ENCODE peak calls at places on chromosomes 6 and 20, in four cellular contexts. One of them, this sample, is unnamed.

GRCh38 chr20:20010639-20011500 is 6.3 kb upstream of the NAA20 start:
- DNase-seq in CD8-positive, alpha-beta memory T cell: no peak
- DNase-seq in AG04450: peak; percentile 56
- DNase-seq in heart left ventricle: no peak
- DNase-seq in this sample: no peak

GRCh38 chr20:59411191-59411988 is 111.0 kb downstream of the EDN3 start:
- DNase-seq in CD8-positive, alpha-beta memory T cell: no peak
- DNase-seq in AG04450: no peak
- DNase-seq in heart left ventricle: no peak
- DNase-seq in this sample: no peak

GRCh38 chr6:113530769-113531168 is 326.4 kb upstream of the MARCKS start:
- DNase-seq in CD8-positive, alpha-beta memory T cell: no peak
- DNase-seq in AG04450: peak; percentile 57
- DNase-seq in heart left ventricle: no peak
- DNase-seq in this sample: no peak

GRCh38 chr6:98833101-98834059 is 994 bp upstream of the POU3F2 start:
- DNase-seq in CD8-positive, alpha-beta memory T cell: no peak
- DNase-seq in AG04450: no peak
- DNase-seq in heart left ventricle: no peak
- DNase-seq in this sample: no peak

GRCh38 chr6:117270121-117270959 is 5.0 kb downstream of the VGLL2 start:
- DNase-seq in CD8-positive, alpha-beta memory T cell: no peak
- DNase-seq in AG04450: no peak
- DNase-seq in heart left ventricle: no peak
- DNase-seq in this sample: no peak

GRCh38 chr6:36313628-36313895 is 23.1 kb downstream of the BNIP5 start:
- DNase-seq in CD8-positive, alpha-beta memory T cell: no peak
- DNase-seq in AG04450: no peak
- DNase-seq in heart left ventricle: no peak
- DNase-seq in this sample: peak; percentile 38

GRCh38 chr6:80174931-80175572 is 68.6 kb downstream of the BCKDHB start:
- DNase-seq in CD8-positive, alpha-beta memory T cell: no peak
- DNase-seq in AG04450: no peak
- DNase-seq in heart left ventricle: no peak
- DNase-seq in this sample: no peak

GRCh38 chr20:34600892-34601653 is 42.6 kb downstream of the MAP1LC3A start:
- DNase-seq in CD8-positive, alpha-beta memory T cell: no peak
- DNase-seq in AG04450: no peak
- DNase-seq in heart left ventricle: no peak
- DNase-seq in this sample: no peak

GRCh38 chr6:37988131-37988530 is 168.6 kb downstream of the ZFAND3 start:
- DNase-seq in CD8-positive, alpha-beta memory T cell: no peak
- DNase-seq in AG04450: peak; percentile 49
- DNase-seq in heart left ventricle: no peak
- DNase-seq in this sample: no peak

GRCh38 chr20:5198651-5198924 is 71.8 kb downstream of the CDS2 start:
- DNase-seq in CD8-positive, alpha-beta memory T cell: no peak
- DNase-seq in AG04450: no peak
- DNase-seq in heart left ventricle: no peak
- DNase-seq in this sample: no peak

GRCh38 chr6:106257195-106257594 is 68.4 kb downstream of the ATG5 start:
- DNase-seq in CD8-positive, alpha-beta memory T cell: no peak
- DNase-seq in AG04450: no peak
- DNase-seq in heart left ventricle: no peak
- DNase-seq in this sample: no peak

GRCh38 chr6:51323056-51323455 is 504.4 kb downstream of the TFAP2B start:
- DNase-seq in CD8-positive, alpha-beta memory T cell: no peak
- DNase-seq in AG04450: no peak
- DNase-seq in heart left ventricle: no peak
- DNase-seq in this sample: no peak

GRCh38 chr6:166270706-166271375 is 37.4 kb downstream of the PRR18 start:
- DNase-seq in CD8-positive, alpha-beta memory T cell: no peak
- DNase-seq in AG04450: no peak
- DNase-seq in heart left ventricle: no peak
- DNase-seq in this sample: no peak

GRCh38 chr6:53361549-53362031 is 12.8 kb upstream of the ELOVL5 start:
- DNase-seq in CD8-positive, alpha-beta memory T cell: peak; percentile 54
- DNase-seq in AG04450: no peak
- DNase-seq in heart left ventricle: no peak
- DNase-seq in this sample: no peak

GRCh38 chr20:1806456-1806855 is 88.8 kb upstream of the SIRPA start:
- DNase-seq in CD8-positive, alpha-beta memory T cell: no peak
- DNase-seq in AG04450: no peak
- DNase-seq in heart left ventricle: no peak
- DNase-seq in this sample: no peak

GRCh38 chr20:57693002-57693582 is 16.7 kb downstream of the PMEPA1 start:
- DNase-seq in CD8-positive, alpha-beta memory T cell: no peak
- DNase-seq in AG04450: no peak
- DNase-seq in heart left ventricle: no peak
- DNase-seq in this sample: peak; percentile 97

GRCh38 chr6:169990095-169991030 is 238.9 kb downstream of the ERMARD start:
- DNase-seq in CD8-positive, alpha-beta memory T cell: no peak
- DNase-seq in AG04450: no peak
- DNase-seq in heart left ventricle: no peak
- DNase-seq in this sample: no peak

GRCh38 chr20:24149881-24150307 is 161.3 kb upstream of the GGTLC1 start:
- DNase-seq in CD8-positive, alpha-beta memory T cell: no peak
- DNase-seq in AG04450: no peak
- DNase-seq in heart left ventricle: no peak
- DNase-seq in this sample: peak; percentile 45

GRCh38 chr20:33081411-33082154 is 2.1 kb downstream of the BPIFB4 start:
- DNase-seq in CD8-positive, alpha-beta memory T cell: no peak
- DNase-seq in AG04450: no peak
- DNase-seq in heart left ventricle: no peak
- DNase-seq in this sample: no peak

GRCh38 chr20:18066421-18067333 is 9.0 kb upstream of the OVOL2 start:
- DNase-seq in CD8-positive, alpha-beta memory T cell: no peak
- DNase-seq in AG04450: no peak
- DNase-seq in heart left ventricle: no peak
- DNase-seq in this sample: peak; percentile 43

GRCh38 chr20:57342829-57343228 is 8.2 kb upstream of the RAE1 start:
- DNase-seq in CD8-positive, alpha-beta memory T cell: no peak
- DNase-seq in AG04450: no peak
- DNase-seq in heart left ventricle: no peak
- DNase-seq in this sample: no peak

GRCh38 chr20:58906894-58907293 is 54.4 kb downstream of the GNAS start:
- DNase-seq in CD8-positive, alpha-beta memory T cell: no peak
- DNase-seq in AG04450: no peak
- DNase-seq in heart left ventricle: no peak
- DNase-seq in this sample: peak; percentile 25

GRCh38 chr20:3749689-3750639 is 17.5 kb downstream of the HSPA12B start:
- DNase-seq in CD8-positive, alpha-beta memory T cell: peak; percentile 13
- DNase-seq in AG04450: no peak
- DNase-seq in heart left ventricle: no peak
- DNase-seq in this sample: no peak

GRCh38 chr6:43717389-43717788 is 29.8 kb upstream of the MRPS18A start:
- DNase-seq in CD8-positive, alpha-beta memory T cell: no peak
- DNase-seq in AG04450: no peak
- DNase-seq in heart left ventricle: no peak
- DNase-seq in this sample: no peak

GRCh38 chr6:20873425-20874190 is 339.4 kb downstream of the CDKAL1 start:
- DNase-seq in CD8-positive, alpha-beta memory T cell: no peak
- DNase-seq in AG04450: no peak
- DNase-seq in heart left ventricle: no peak
- DNase-seq in this sample: no peak

GRCh38 chr20:34045294-34045693 is 51.6 kb downstream of the RALY start:
- DNase-seq in CD8-positive, alpha-beta memory T cell: no peak
- DNase-seq in AG04450: no peak
- DNase-seq in heart left ventricle: peak; percentile 67
- DNase-seq in this sample: peak; percentile 32

GRCh38 chr6:131383421-131384411 is 189.3 kb upstream of the ARG1 start:
- DNase-seq in CD8-positive, alpha-beta memory T cell: no peak
- DNase-seq in AG04450: no peak
- DNase-seq in heart left ventricle: no peak
- DNase-seq in this sample: no peak

GRCh38 chr20:51129201-51129671 is 106.3 kb upstream of the KCNG1 start:
- DNase-seq in CD8-positive, alpha-beta memory T cell: peak; percentile 6
- DNase-seq in AG04450: no peak
- DNase-seq in heart left ventricle: no peak
- DNase-seq in this sample: no peak
- H3K4me3 ChIP-seq in CD8-positive, alpha-beta memory T cell: no peak overlapping the region
- H3K4me3 ChIP-seq in AG04450: no peak overlapping the region
- H3K4me3 ChIP-seq in heart left ventricle: no peak overlapping the region
- H3K4me3 ChIP-seq in this sample: no peak overlapping the region

GRCh38 chr20:31256959-31257358 is 505 bp upstream of the DEFB115 start:
- DNase-seq in CD8-positive, alpha-beta memory T cell: no peak
- DNase-seq in AG04450: no peak
- DNase-seq in heart left ventricle: no peak
- DNase-seq in this sample: no peak
- H3K9me3 ChIP-seq in CD8-positive, alpha-beta memory T cell: no peaks in the 10 kb centered on the region
- H3K9me3 ChIP-seq in AG04450: peaks cover 17% of the 10 kb centered on the region
- H3K9me3 ChIP-seq in heart left ventricle: no peaks in the 10 kb centered on the region
- H3K9me3 ChIP-seq in this sample: no peaks in the 10 kb centered on the region

GRCh38 chr6:85684125-85684808 is 41.6 kb upstream of the SYNCRIP start:
- DNase-seq in CD8-positive, alpha-beta memory T cell: no peak
- DNase-seq in AG04450: no peak
- DNase-seq in heart left ventricle: no peak
- DNase-seq in this sample: no peak
- H3K4me3 ChIP-seq in CD8-positive, alpha-beta memory T cell: no peak overlapping the region
- H3K4me3 ChIP-seq in AG04450: no peak overlapping the region
- H3K4me3 ChIP-seq in heart left ventricle: no peak overlapping the region
- H3K4me3 ChIP-seq in this sample: no peak overlapping the region

DNA sequence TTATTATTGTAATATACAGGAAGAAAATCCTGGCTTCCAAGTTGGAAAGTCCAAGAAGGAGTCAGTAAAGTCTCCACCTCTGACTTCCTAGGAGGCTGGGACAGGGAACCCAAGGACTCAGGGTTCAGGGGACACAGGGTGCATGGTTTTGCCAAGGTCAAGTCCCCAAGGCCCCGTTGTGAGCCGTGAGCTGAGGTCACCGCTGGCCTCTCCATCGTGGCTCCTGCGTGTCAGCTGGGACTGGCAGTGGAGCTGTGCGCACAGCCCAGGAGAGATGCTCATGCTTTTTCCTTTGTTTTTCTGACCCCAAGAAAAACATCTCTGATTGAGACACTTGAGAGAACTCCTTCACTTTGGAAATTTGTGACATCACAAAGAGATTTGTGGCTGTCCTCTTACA is 230.8 kb downstream of the FNDC1 start:
- DNase-seq in CD8-positive, alpha-beta memory T cell: no peak
- DNase-seq in AG04450: no peak
- DNase-seq in heart left ventricle: no peak
- DNase-seq in this sample: no peak
- H3K9me3 ChIP-seq in CD8-positive, alpha-beta memory T cell: no peaks in the 10 kb centered on the region
- H3K9me3 ChIP-seq in AG04450: peaks cover 6% of the 10 kb centered on the region
- H3K9me3 ChIP-seq in heart left ventricle: no peaks in the 10 kb centered on the region
- H3K9me3 ChIP-seq in this sample: no peaks in the 10 kb centered on the region

DNA sequence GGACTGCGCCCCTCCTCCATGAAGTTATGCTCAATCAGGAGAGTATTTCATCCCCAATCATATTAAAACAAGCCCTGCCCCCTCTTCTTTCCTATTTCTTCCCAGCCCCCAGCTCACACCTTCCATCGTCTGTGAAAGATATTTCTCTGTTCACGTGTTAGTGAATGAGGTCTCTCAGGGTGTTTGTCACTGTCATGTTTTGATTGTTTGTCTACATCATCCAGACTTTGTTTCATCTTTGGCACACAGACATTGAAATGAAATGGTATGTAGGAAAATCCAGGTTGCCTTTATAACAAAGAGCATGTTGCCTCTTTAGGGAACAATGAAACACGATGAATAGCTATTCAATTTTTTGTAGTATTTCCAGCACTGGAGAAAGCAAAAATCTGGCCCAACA is 543.5 kb upstream of the CITED2 start:
- DNase-seq in CD8-positive, alpha-beta memory T cell: no peak
- DNase-seq in AG04450: no peak
- DNase-seq in heart left ventricle: no peak
- DNase-seq in this sample: no peak
- H3K4me3 ChIP-seq in CD8-positive, alpha-beta memory T cell: no peak overlapping the region
- H3K4me3 ChIP-seq in AG04450: no peak overlapping the region
- H3K4me3 ChIP-seq in heart left ventricle: no peak overlapping the region
- H3K4me3 ChIP-seq in this sample: no peak overlapping the region

GRCh38 chr20:56072165-56072564 is 66.8 kb upstream of the CBLN4 start:
- DNase-seq in CD8-positive, alpha-beta memory T cell: no peak
- DNase-seq in AG04450: no peak
- DNase-seq in heart left ventricle: no peak
- DNase-seq in this sample: no peak
- H3K9me3 ChIP-seq in CD8-positive, alpha-beta memory T cell: no peaks in the 10 kb centered on the region
- H3K9me3 ChIP-seq in AG04450: no peaks in the 10 kb centered on the region
- H3K9me3 ChIP-seq in heart left ventricle: peaks cover 14% of the 10 kb centered on the region
- H3K9me3 ChIP-seq in this sample: peaks cover 4% of the 10 kb centered on the region

DNA sequence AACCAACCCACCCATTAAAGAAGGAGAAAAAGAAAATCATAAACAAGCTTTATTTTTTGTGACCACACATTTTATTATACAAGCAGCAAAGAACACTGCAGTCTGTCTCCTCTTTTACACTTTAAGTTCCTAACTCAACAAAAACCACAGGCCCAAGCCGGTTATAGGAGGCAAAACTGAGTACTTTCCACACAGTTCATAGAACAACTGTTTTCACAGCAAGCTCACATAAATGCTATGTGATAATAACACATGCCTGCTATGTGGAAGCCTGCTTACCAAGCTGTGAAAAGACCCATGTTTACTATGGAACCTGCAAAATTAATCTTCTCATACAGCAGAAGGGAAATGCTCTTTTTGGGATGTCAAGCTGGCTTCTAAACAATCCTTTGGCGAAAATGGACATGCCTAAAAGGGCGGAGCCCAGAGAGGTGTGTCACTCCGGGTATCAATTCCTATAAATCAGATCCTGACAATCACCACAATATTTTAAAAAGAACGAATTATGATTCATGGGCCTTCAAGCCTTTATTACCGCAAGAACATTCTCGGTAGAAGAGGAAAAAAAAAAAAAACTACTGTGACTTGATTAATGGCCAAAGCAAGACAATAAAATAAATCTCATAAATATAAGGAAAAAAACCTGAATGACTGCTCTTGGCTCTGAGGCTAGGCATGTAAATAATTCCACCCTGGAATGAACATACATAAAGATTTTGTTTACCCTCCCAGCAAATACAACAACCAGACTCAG is 2.6 kb downstream of the TRERF1 start:
- DNase-seq in CD8-positive, alpha-beta memory T cell: no peak
- DNase-seq in AG04450: no peak
- DNase-seq in heart left ventricle: no peak
- DNase-seq in this sample: no peak
- H3K4me3 ChIP-seq in CD8-positive, alpha-beta memory T cell: peak overlapping the region; percentile 88
- H3K4me3 ChIP-seq in AG04450: peak overlapping the region; percentile 88
- H3K4me3 ChIP-seq in heart left ventricle: peak overlapping the region; percentile 88
- H3K4me3 ChIP-seq in this sample: no peak overlapping the region

GRCh38 chr20:54869765-54870164 is 394.4 kb downstream of the DOK5 start:
- DNase-seq in CD8-positive, alpha-beta memory T cell: no peak
- DNase-seq in AG04450: no peak
- DNase-seq in heart left ventricle: no peak
- DNase-seq in this sample: no peak
- H3K9me3 ChIP-seq in CD8-positive, alpha-beta memory T cell: no peaks in the 10 kb centered on the region
- H3K9me3 ChIP-seq in AG04450: peaks cover 3% of the 10 kb centered on the region
- H3K9me3 ChIP-seq in heart left ventricle: no peaks in the 10 kb centered on the region
- H3K9me3 ChIP-seq in this sample: no peaks in the 10 kb centered on the region

DNA sequence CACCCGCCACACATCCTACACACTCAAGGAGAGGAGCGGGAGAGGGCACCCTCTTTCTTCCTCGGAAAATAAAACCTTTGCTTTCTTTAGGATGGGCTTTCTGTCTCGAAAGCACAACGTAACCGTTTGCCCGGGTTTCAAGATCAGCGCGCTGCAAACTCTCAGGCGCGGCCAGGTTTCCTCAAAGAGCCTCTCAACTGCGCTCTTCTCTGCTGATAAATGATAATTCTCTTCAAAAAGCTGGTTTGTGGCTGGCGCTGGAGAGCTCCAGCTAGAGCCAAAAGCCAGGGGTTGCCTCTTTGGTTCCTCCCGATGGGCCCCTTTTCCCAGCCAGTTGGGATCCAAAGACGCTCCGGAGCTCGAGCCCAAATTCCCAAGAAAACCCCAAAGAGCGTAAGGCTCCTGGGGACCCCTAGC is 460 bp upstream of the PLCB1 start:
- DNase-seq in CD8-positive, alpha-beta memory T cell: peak; percentile 2
- DNase-seq in AG04450: no peak
- DNase-seq in heart left ventricle: no peak
- DNase-seq in this sample: no peak
- H3K4me3 ChIP-seq in CD8-positive, alpha-beta memory T cell: no peak overlapping the region
- H3K4me3 ChIP-seq in AG04450: peak overlapping the region; percentile 75
- H3K4me3 ChIP-seq in heart left ventricle: peak overlapping the region; percentile 78
- H3K4me3 ChIP-seq in this sample: peak overlapping the region; percentile 76

This sample was measured in Caco-2.